ENCODE peak calls at places on chromosomes 2 and 18, in eight cellular contexts. One of them, this sample, is unnamed.

GRCh38 chr18:60358516-60358915 is 14.1 kb downstream of the MC4R start:
- DNase-seq in naive thymus-derived CD4-positive, alpha-beta T cell: no peak
- DNase-seq in fibroblast of gingiva: no peak
- DNase-seq in CD8-positive, alpha-beta memory T cell: no peak
- DNase-seq in HFFc6: peak
- DNase-seq in left ventricle myocardium inferior: no peak
- DNase-seq in frontal cortex: no peak
- DNase-seq in stimulated activated CD8-positive, alpha-beta memory T cell treated with anti-CD3 and anti-CD28 coated beads, Interleukin-15, amount 100 ng/mL, for 1 hour: no peak
- DNase-seq in this sample: no peak

GRCh38 chr2:216635171-216635570 is 2.0 kb downstream of the IGFBP2 start:
- DNase-seq in naive thymus-derived CD4-positive, alpha-beta T cell: no peak
- DNase-seq in fibroblast of gingiva: no peak
- DNase-seq in CD8-positive, alpha-beta memory T cell: no peak
- DNase-seq in HFFc6: no peak
- DNase-seq in left ventricle myocardium inferior: no peak
- DNase-seq in frontal cortex: no peak
- DNase-seq in stimulated activated CD8-positive, alpha-beta memory T cell treated with anti-CD3 and anti-CD28 coated beads, Interleukin-15, amount 100 ng/mL, for 1 hour: no peak
- DNase-seq in this sample: no peak

GRCh38 chr2:173271825-173272224 is 82.8 kb upstream of the CDCA7 start:
- DNase-seq in naive thymus-derived CD4-positive, alpha-beta T cell: no peak
- DNase-seq in fibroblast of gingiva: no peak
- DNase-seq in CD8-positive, alpha-beta memory T cell: no peak
- DNase-seq in HFFc6: no peak
- DNase-seq in left ventricle myocardium inferior: no peak
- DNase-seq in frontal cortex: no peak
- DNase-seq in stimulated activated CD8-positive, alpha-beta memory T cell treated with anti-CD3 and anti-CD28 coated beads, Interleukin-15, amount 100 ng/mL, for 1 hour: no peak
- DNase-seq in this sample: no peak

GRCh38 chr2:38064805-38065501 is 11.0 kb downstream of the CYP1B1 start:
- DNase-seq in naive thymus-derived CD4-positive, alpha-beta T cell: no peak
- DNase-seq in fibroblast of gingiva: peak
- DNase-seq in CD8-positive, alpha-beta memory T cell: no peak
- DNase-seq in HFFc6: no peak
- DNase-seq in left ventricle myocardium inferior: no peak
- DNase-seq in frontal cortex: no peak
- DNase-seq in stimulated activated CD8-positive, alpha-beta memory T cell treated with anti-CD3 and anti-CD28 coated beads, Interleukin-15, amount 100 ng/mL, for 1 hour: no peak
- DNase-seq in this sample: no peak

GRCh38 chr2:192026064-192026715 is 168.5 kb downstream of the TMEFF2 start:
- DNase-seq in naive thymus-derived CD4-positive, alpha-beta T cell: no peak
- DNase-seq in fibroblast of gingiva: peak
- DNase-seq in CD8-positive, alpha-beta memory T cell: no peak
- DNase-seq in HFFc6: no peak
- DNase-seq in left ventricle myocardium inferior: no peak
- DNase-seq in frontal cortex: no peak
- DNase-seq in stimulated activated CD8-positive, alpha-beta memory T cell treated with anti-CD3 and anti-CD28 coated beads, Interleukin-15, amount 100 ng/mL, for 1 hour: no peak
- DNase-seq in this sample: no peak

GRCh38 chr18:44599409-44599808 is 81.3 kb upstream of the SETBP1 start:
- DNase-seq in naive thymus-derived CD4-positive, alpha-beta T cell: no peak
- DNase-seq in fibroblast of gingiva: peak
- DNase-seq in CD8-positive, alpha-beta memory T cell: no peak
- DNase-seq in HFFc6: no peak
- DNase-seq in left ventricle myocardium inferior: peak
- DNase-seq in frontal cortex: no peak
- DNase-seq in stimulated activated CD8-positive, alpha-beta memory T cell treated with anti-CD3 and anti-CD28 coated beads, Interleukin-15, amount 100 ng/mL, for 1 hour: no peak
- DNase-seq in this sample: no peak

GRCh38 chr18:2536493-2536892 is 34.8 kb downstream of the METTL4 start:
- DNase-seq in naive thymus-derived CD4-positive, alpha-beta T cell: no peak
- DNase-seq in fibroblast of gingiva: peak
- DNase-seq in CD8-positive, alpha-beta memory T cell: no peak
- DNase-seq in HFFc6: peak
- DNase-seq in left ventricle myocardium inferior: no peak
- DNase-seq in frontal cortex: no peak
- DNase-seq in stimulated activated CD8-positive, alpha-beta memory T cell treated with anti-CD3 and anti-CD28 coated beads, Interleukin-15, amount 100 ng/mL, for 1 hour: no peak
- DNase-seq in this sample: no peak

GRCh38 chr2:17752281-17752680 is 1.3 kb downstream of the SMC6 start:
- DNase-seq in naive thymus-derived CD4-positive, alpha-beta T cell: no peak
- DNase-seq in fibroblast of gingiva: no peak
- DNase-seq in CD8-positive, alpha-beta memory T cell: no peak
- DNase-seq in HFFc6: no peak
- DNase-seq in left ventricle myocardium inferior: no peak
- DNase-seq in frontal cortex: no peak
- DNase-seq in stimulated activated CD8-positive, alpha-beta memory T cell treated with anti-CD3 and anti-CD28 coated beads, Interleukin-15, amount 100 ng/mL, for 1 hour: no peak
- DNase-seq in this sample: no peak

GRCh38 chr2:105882920-105883319 is 138.2 kb downstream of the NCK2 start:
- DNase-seq in naive thymus-derived CD4-positive, alpha-beta T cell: no peak
- DNase-seq in fibroblast of gingiva: no peak
- DNase-seq in CD8-positive, alpha-beta memory T cell: no peak
- DNase-seq in HFFc6: no peak
- DNase-seq in left ventricle myocardium inferior: no peak
- DNase-seq in frontal cortex: no peak
- DNase-seq in stimulated activated CD8-positive, alpha-beta memory T cell treated with anti-CD3 and anti-CD28 coated beads, Interleukin-15, amount 100 ng/mL, for 1 hour: no peak
- DNase-seq in this sample: no peak

GRCh38 chr2:109342451-109342850 is 213.4 kb downstream of the SH3RF3 start:
- DNase-seq in naive thymus-derived CD4-positive, alpha-beta T cell: no peak
- DNase-seq in fibroblast of gingiva: no peak
- DNase-seq in CD8-positive, alpha-beta memory T cell: no peak
- DNase-seq in HFFc6: no peak
- DNase-seq in left ventricle myocardium inferior: no peak
- DNase-seq in frontal cortex: no peak
- DNase-seq in stimulated activated CD8-positive, alpha-beta memory T cell treated with anti-CD3 and anti-CD28 coated beads, Interleukin-15, amount 100 ng/mL, for 1 hour: no peak
- DNase-seq in this sample: no peak

GRCh38 chr2:211455225-211455841 is 898.9 kb downstream of the CPS1 start:
- DNase-seq in naive thymus-derived CD4-positive, alpha-beta T cell: peak
- DNase-seq in fibroblast of gingiva: peak
- DNase-seq in CD8-positive, alpha-beta memory T cell: no peak
- DNase-seq in HFFc6: peak
- DNase-seq in left ventricle myocardium inferior: no peak
- DNase-seq in frontal cortex: peak
- DNase-seq in stimulated activated CD8-positive, alpha-beta memory T cell treated with anti-CD3 and anti-CD28 coated beads, Interleukin-15, amount 100 ng/mL, for 1 hour: no peak
- DNase-seq in this sample: peak